ENCODE peak calls at places on chromosomes 12 and 14, in ten cellular contexts. Q is ovary; G is HAP-1; S is IMR-90; V is neuronal stem cell; M is vagina; F is CD8-positive, alpha-beta T cell; N is fibroblast of lung; U is A549; K is tibial nerve. J is an unnamed sample.

GRCh38 chr12:9349888-9350885 is 142.0 kb upstream of the PZP start:
- DNase-seq in Q (no peak), G (no peak), S (no peak), V (no peak), M (no peak), F (no peak), N (no peak), U (no peak), K (no peak), J (no peak)

GRCh38 chr12:80513211-80513610 is 69.2 kb downstream of the PTPRQ start:
- DNase-seq in Q (no peak), G (no peak), S (no peak), V (no peak), M (no peak), F (no peak), N (no peak), U (no peak), K (no peak), J (no peak)

GRCh38 chr12:119512772-119513497 is 80.6 kb upstream of the TMEM233 start:
- DNase-seq in Q (no peak), G (peak; percentile 5), S (no peak), V (peak; percentile 73), M (no peak), F (no peak), N (no peak), U (no peak), K (no peak), J (no peak)

GRCh38 chr12:2284321-2284813 is 231.6 kb downstream of the CACNA1C start:
- DNase-seq in Q (no peak), G (no peak), S (peak; percentile 84), V (no peak), M (no peak), F (no peak), N (peak; percentile 85), U (no peak), K (no peak), J (no peak)

GRCh38 chr14:97185186-97185585 is 388.0 kb downstream of the VRK1 start:
- DNase-seq in Q (no peak), G (no peak), S (no peak), V (peak; percentile 5), M (no peak), F (no peak), N (no peak), U (peak; percentile 25), K (no peak), J (no peak)

GRCh38 chr12:6041891-6042290 is 82.6 kb downstream of the VWF start:
- DNase-seq in Q (no peak), G (no peak), S (peak; percentile 62), V (no peak), M (no peak), F (no peak), N (peak; percentile 44), U (no peak), K (no peak), J (no peak)

GRCh38 chr14:30129795-30130194 is 202.1 kb upstream of the PRKD1 start:
- DNase-seq in Q (no peak), G (no peak), S (peak; percentile 17), V (no peak), M (no peak), F (no peak), N (peak; percentile 14), U (no peak), K (no peak), J (no peak)

GRCh38 chr12:101680240-101680639 is 17.2 kb upstream of the CHPT1 start:
- DNase-seq in Q (no peak), G (no peak), S (no peak), V (no peak), M (no peak), F (no peak), N (no peak), U (no peak), K (no peak), J (no peak)

GRCh38 chr14:104799657-104800599 is 973 bp upstream of the ZBTB42 start:
- DNase-seq in Q (peak; percentile 89), G (peak; percentile 46), S (peak; percentile 67), V (no peak), M (no peak), F (peak; percentile 81), N (peak; percentile 78), U (no peak), K (peak; percentile 74), J (peak; percentile 94)

GRCh38 chr12:50520345-50520744 is 15.6 kb downstream of the DIP2B start:
- DNase-seq in Q (no peak), G (no peak), S (no peak), V (no peak), M (no peak), F (no peak), N (no peak), U (no peak), K (no peak), J (no peak)

GRCh38 chr14:49612671-49613070 is 7.8 kb downstream of the RPL36AL start:
- DNase-seq in Q (no peak), G (no peak), S (no peak), V (no peak), M (no peak), F (no peak), N (no peak), U (no peak), K (no peak), J (no peak)

GRCh38 chr14:65287264-65288131 is 125.0 kb upstream of the FUT8 start:
- DNase-seq in Q (no peak), G (no peak), S (no peak), V (no peak), M (no peak), F (peak; percentile 34), N (no peak), U (no peak), K (no peak), J (no peak)

GRCh38 chr12:64998327-64999156 is 122.6 kb downstream of the WIF1 start:
- DNase-seq in Q (no peak), G (no peak), S (no peak), V (no peak), M (no peak), F (no peak), N (no peak), U (no peak), K (no peak), J (no peak)

GRCh38 chr14:32027255-32027939 is 49.7 kb upstream of the ARHGAP5 start:
- DNase-seq in Q (no peak), G (no peak), S (peak; percentile 21), V (no peak), M (no peak), F (no peak), N (no peak), U (peak; percentile 66), K (no peak), J (no peak)

GRCh38 chr12:42023733-42024494 is 120.8 kb downstream of the GXYLT1 start:
- DNase-seq in Q (peak; percentile 82), G (peak; percentile 71), S (peak; percentile 64), V (peak; percentile 74), M (no peak), F (peak; percentile 55), N (peak; percentile 70), U (peak; percentile 72), K (peak; percentile 66), J (peak; percentile 73)

GRCh38 chr14:36905272-36906046 is 243.8 kb downstream of the PAX9 start:
- DNase-seq in Q (no peak), G (peak; percentile 61), S (no peak), V (no peak), M (no peak), F (no peak), N (no peak), U (no peak), K (no peak), J (no peak)

GRCh38 chr12:115609356-115609755 is 668.1 kb downstream of the MED13L start:
- DNase-seq in Q (no peak), G (no peak), S (peak; percentile 1), V (no peak), M (no peak), F (no peak), N (no peak), U (no peak), K (no peak), J (no peak)

GRCh38 chr14:75452324-75452723 is 24.5 kb downstream of the JDP2 start:
- DNase-seq in Q (no peak), G (no peak), S (no peak), V (no peak), M (no peak), F (no peak), N (no peak), U (no peak), K (no peak), J (no peak)

GRCh38 chr14:67357583-67358354 is 1.8 kb downstream of the ATP6V1D start:
- DNase-seq in Q (no peak), G (no peak), S (peak; percentile 30), V (no peak), M (no peak), F (no peak), N (no peak), U (no peak), K (no peak), J (no peak)
- H3K4me3 ChIP-seq in Q (no peak overlapping the region), G (no peak overlapping the region), S (no peak overlapping the region), V (no peak overlapping the region), M (peak overlapping the region; percentile 74), F (no peak overlapping the region), N (peak overlapping the region; percentile 97), U (no peak overlapping the region), K (no peak overlapping the region), J (peak overlapping the region; percentile 87)

GRCh38 chr12:130200445-130200844 is 38.2 kb downstream of the FZD10 start:
- DNase-seq in Q (no peak), G (no peak), S (no peak), V (no peak), M (no peak), F (no peak), N (no peak), U (no peak), K (no peak), J (no peak)
- H3K9me3 ChIP-seq in Q (no peaks in the 10 kb centered on the region), G (no peaks in the 10 kb centered on the region), S (peaks cover 55% of the 10 kb centered on the region), V (peaks cover 4% of the 10 kb centered on the region), M (no peaks in the 10 kb centered on the region), F (no peaks in the 10 kb centered on the region), N (no peaks in the 10 kb centered on the region), U (peaks cover 4% of the 10 kb centered on the region), K (peaks cover 24% of the 10 kb centered on the region), J (no peaks in the 10 kb centered on the region)

DNA sequence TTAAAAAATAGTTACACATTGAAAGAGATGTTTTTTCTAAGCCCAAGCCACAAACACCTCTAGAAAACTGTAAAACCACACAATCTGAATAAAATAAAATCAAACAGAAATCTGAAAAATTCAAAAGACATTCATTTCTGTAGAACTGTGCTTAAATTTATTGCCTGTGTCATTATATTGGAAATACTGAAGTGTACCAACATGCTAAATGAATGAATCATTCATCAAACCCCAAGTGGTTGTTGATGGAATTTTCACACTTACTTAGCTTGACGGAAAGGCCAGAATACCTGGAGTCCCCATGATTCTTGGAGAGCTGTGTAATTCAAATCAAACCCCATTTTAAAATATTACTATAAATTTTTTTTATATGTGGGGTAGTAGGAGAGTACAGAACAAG is 2.7 kb downstream of the KITLG start:
- DNase-seq in Q (no peak), G (peak; percentile 54), S (no peak), V (no peak), M (no peak), F (no peak), N (no peak), U (peak; percentile 19), K (no peak), J (no peak)
- H3K4me3 ChIP-seq in Q (no peak overlapping the region), G (peak overlapping the region; percentile 63), S (no peak overlapping the region), V (no peak overlapping the region), M (no peak overlapping the region), F (no peak overlapping the region), N (peak overlapping the region; percentile 96), U (no peak overlapping the region), K (no peak overlapping the region), J (peak overlapping the region; percentile 82)

DNA sequence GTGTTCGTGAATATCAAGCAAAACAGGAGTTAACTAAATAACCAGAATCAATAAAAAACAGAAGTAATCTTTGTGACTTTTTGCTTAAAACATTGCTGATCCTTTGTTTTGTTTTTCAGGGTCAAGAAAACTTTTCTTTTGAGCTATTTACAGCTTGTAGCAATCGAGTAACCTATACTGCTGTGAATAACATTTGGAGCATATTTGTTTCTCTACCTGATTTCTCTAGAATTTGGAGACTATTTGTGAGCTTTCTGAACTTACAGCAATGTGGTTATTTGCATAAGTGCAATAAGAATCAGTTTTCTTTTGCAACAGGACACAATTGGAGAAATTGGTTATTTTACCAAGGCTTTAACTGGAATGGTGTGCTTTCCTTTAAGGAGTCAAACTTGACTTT is 7.3 kb upstream of the ETNK1 start:
- DNase-seq in Q (no peak), G (no peak), S (no peak), V (no peak), M (no peak), F (no peak), N (no peak), U (no peak), K (no peak), J (no peak)
- H3K9me3 ChIP-seq in Q (peaks cover 3% of the 10 kb centered on the region), G (peaks cover 7% of the 10 kb centered on the region), S (peaks cover 8% of the 10 kb centered on the region), V (peaks cover 2% of the 10 kb centered on the region), M (no peaks in the 10 kb centered on the region), F (no peaks in the 10 kb centered on the region), N (no peaks in the 10 kb centered on the region), U (no peaks in the 10 kb centered on the region), K (peaks cover 22% of the 10 kb centered on the region), J (no peaks in the 10 kb centered on the region)